ENCODE peak calls at places on chromosomes 11 and 22, in nine cellular contexts. Q, T, W, J, G, P, Z, D and L are unnamed samples.

GRCh38 chr22:20569059-20570058 is 61.9 kb downstream of the MED15 start:
- DNase-seq in P (peak), Z (no peak), T (peak), G (peak), W (peak), D (no peak), Q (peak), J (peak), L (no peak)

GRCh38 chr11:57313071-57313787 is 11.5 kb downstream of the TNKS1BP1 start:
- DNase-seq in T (no peak), P (no peak), J (no peak), W (no peak), D (no peak), G (no peak), Q (no peak), Z (no peak), L (no peak)

GRCh38 chr11:62925745-62926668 is 4.8 kb upstream of the CHRM1 start:
- DNase-seq in G (no peak), P (no peak), Q (no peak), Z (no peak), T (no peak), W (no peak), D (no peak), J (no peak), L (no peak)

GRCh38 chr22:46076651-46077339 is 73.5 kb upstream of the PPARA start:
- DNase-seq in D (no peak), W (peak), P (peak), G (no peak), Q (no peak), J (no peak), T (no peak), Z (no peak), L (no peak)

GRCh38 chr11:117861151-117862018 is 15.1 kb downstream of the FXYD6 start:
- DNase-seq in T (no peak), G (no peak), W (no peak), D (no peak), J (no peak), Z (no peak), Q (no peak), P (peak), L (no peak)

GRCh38 chr11:29260939-29261705 is 755.7 kb downstream of the KCNA4 start:
- DNase-seq in G (no peak), Q (no peak), J (peak), Z (no peak), W (no peak), P (peak), D (no peak), T (no peak), L (no peak)

GRCh38 chr11:35525501-35526175 is at the start of gene PAMR1:
- DNase-seq in Z (no peak), P (peak), G (no peak), W (no peak), T (peak), J (peak), Q (no peak), D (no peak), L (no peak)

GRCh38 chr11:16336721-16337120 is 19.6 kb downstream of the SOX6 start:
- DNase-seq in J (no peak), Z (no peak), P (no peak), Q (no peak), D (no peak), T (no peak), W (no peak), G (no peak), L (no peak)

GRCh38 chr11:17263803-17264202 is 12.7 kb upstream of the NUCB2 start:
- DNase-seq in G (no peak), Q (no peak), P (peak), W (no peak), Z (no peak), D (peak), J (peak), T (no peak), L (no peak)

GRCh38 chr11:67463680-67464410 is 5.2 kb downstream of the TMEM134 start:
- DNase-seq in D (peak), P (peak), T (no peak), Z (no peak), J (peak), G (no peak), W (no peak), Q (no peak), L (no peak)

GRCh38 chr22:36055376-36056310 is 27.0 kb upstream of the RBFOX2 start:
- DNase-seq in P (peak), T (peak), W (no peak), J (no peak), Q (no peak), Z (no peak), G (no peak), D (no peak), L (no peak)

GRCh38 chr11:9726313-9727022 is 62.6 kb downstream of the SWAP70 start:
- DNase-seq in T (no peak), J (peak), D (no peak), W (peak), Q (no peak), P (peak), Z (no peak), G (no peak), L (no peak)

GRCh38 chr11:44589301-44589700 is 23.8 kb downstream of the CD82 start:
- DNase-seq in G (no peak), Q (no peak), D (no peak), J (peak), T (peak), Z (no peak), P (peak), W (peak), L (no peak)